ENCODE peak calls at places on chromosomes 4 and X, in ten cellular contexts. S, Q, X, Y, W, Z, E, U, T and B are unnamed samples.

GRCh38 chr4:85940131-85940530 is 419.7 kb downstream of the MAPK10 start:
- DNase-seq in Q (no peak), T (no peak), E (no peak), Z (no peak), W (no peak), U (no peak), Y (no peak), X (no peak), S (no peak), B (no peak)

GRCh38 chr4:4402966-4403365 is 16.1 kb downstream of the NSG1 start:
- DNase-seq in U (no peak), Y (no peak), X (no peak), T (peak), S (no peak), W (no peak), Z (no peak), E (no peak), Q (no peak), B (no peak)

GRCh38 chr4:73869130-73870055 is at the start of gene CXCL1:
- DNase-seq in X (no peak), S (no peak), U (peak), Z (peak), W (peak), Q (no peak), T (no peak), Y (no peak), E (no peak), B (no peak)

GRCh38 chr4:185019451-185020292 is 1.4 kb downstream of the HELT start:
- DNase-seq in U (peak), E (no peak), Q (no peak), X (no peak), S (no peak), W (no peak), Z (no peak), Y (no peak), T (no peak), B (no peak)

GRCh38 chrX:139518475-139518874 is 12.1 kb upstream of the F9 start:
- DNase-seq in Z (no peak), S (no peak), U (no peak), Y (no peak), T (no peak), X (no peak), W (no peak), E (no peak), Q (no peak), B (no peak)

GRCh38 chr4:137390141-137390540 is 142.2 kb downstream of the PCDH18 start:
- DNase-seq in X (no peak), T (no peak), Q (no peak), Y (no peak), W (no peak), U (no peak), S (no peak), E (no peak), Z (peak), B (no peak)

GRCh38 chr4:38957947-38958346 is 74.3 kb downstream of the TMEM156 start:
- DNase-seq in U (no peak), X (no peak), E (no peak), Y (no peak), T (no peak), Q (no peak), Z (no peak), W (no peak), S (no peak), B (no peak)

GRCh38 chr4:186684889-186685309 is 38.8 kb downstream of the FAT1 start:
- DNase-seq in S (no peak), T (no peak), Y (no peak), Z (no peak), U (peak), E (no peak), X (no peak), W (no peak), Q (no peak), B (no peak)

GRCh38 chr4:115370012-115370411 is 256.6 kb upstream of the NDST4 start:
- DNase-seq in W (no peak), Q (no peak), X (no peak), Z (no peak), U (no peak), Y (no peak), E (no peak), T (no peak), S (no peak), B (peak)

GRCh38 chr4:24394041-24394440 is 190.3 kb downstream of the DHX15 start:
- DNase-seq in X (no peak), S (no peak), T (peak), U (no peak), W (no peak), Y (no peak), Q (no peak), Z (peak), E (no peak), B (no peak)

GRCh38 chr4:40702800-40703151 is 47.0 kb upstream of the NSUN7 start:
- DNase-seq in S (peak), W (no peak), E (no peak), X (no peak), Y (no peak), Z (no peak), U (no peak), Q (no peak), T (no peak), B (no peak)

GRCh38 chr4:82509029-82509428 is 52.8 kb downstream of the TMEM150C start:
- DNase-seq in E (no peak), X (no peak), Y (no peak), T (peak), U (no peak), W (no peak), Q (no peak), Z (no peak), S (no peak), B (no peak)

GRCh38 chr4:7909966-7910720 is 29.5 kb downstream of the AFAP1 start:
- DNase-seq in E (no peak), W (peak), Z (peak), Q (no peak), U (no peak), S (no peak), X (no peak), Y (no peak), T (peak), B (no peak)

GRCh38 chr4:145781306-145781705 is 101.4 kb downstream of the C4orf51 start:
- DNase-seq in X (no peak), U (no peak), S (no peak), E (no peak), Z (no peak), Q (no peak), T (no peak), W (no peak), Y (no peak), B (no peak)

GRCh38 chr4:101211146-101211553 is 136.2 kb downstream of the PPP3CA start:
- DNase-seq in X (no peak), Q (no peak), Z (peak), U (no peak), S (no peak), W (no peak), T (no peak), E (no peak), Y (no peak), B (no peak)

GRCh38 chrX:13432376-13432775 is 112.5 kb upstream of the ATXN3L start:
- DNase-seq in T (peak), S (no peak), Y (no peak), W (peak), Q (no peak), X (no peak), U (no peak), E (peak), Z (peak), B (peak)

GRCh38 chr4:72449705-72450104 is 119.3 kb downstream of the ADAMTS3 start:
- DNase-seq in S (no peak), Q (no peak), E (no peak), Z (peak), W (no peak), T (peak), Y (no peak), U (no peak), X (no peak), B (no peak)

GRCh38 chr4:15963001-15963451 is at the start of gene FGFBP2:
- DNase-seq in W (peak), S (peak), U (peak), T (peak), E (peak), Q (no peak), Z (peak), Y (peak), X (peak), B (peak)

GRCh38 chr4:2062808-2063524 is 3.8 kb downstream of the NAT8L start:
- DNase-seq in U (no peak), Q (no peak), W (peak), Z (no peak), X (no peak), S (no peak), E (no peak), Y (no peak), T (no peak), B (no peak)

GRCh38 chr4:40305329-40306193 is 29.6 kb upstream of the CHRNA9 start:
- DNase-seq in E (no peak), Y (peak), U (no peak), S (peak), W (no peak), Q (no peak), Z (no peak), X (no peak), T (no peak), B (no peak)

GRCh38 chr4:108172780-108173598 is 4.3 kb upstream of the LEF1 start:
- DNase-seq in X (peak), T (peak), Q (peak), S (peak), Z (peak), Y (peak), W (peak), U (peak), E (no peak), B (peak)

GRCh38 chrX:85243155-85243554 is 424 bp downstream of the SATL1 start:
- DNase-seq in Y (no peak), W (no peak), S (no peak), U (no peak), E (no peak), T (no peak), Q (no peak), X (no peak), Z (no peak), B (no peak)

GRCh38 chrX:12309040-12309732 is 170.9 kb downstream of the FRMPD4 start:
- DNase-seq in W (no peak), Y (no peak), Q (no peak), Z (no peak), X (no peak), S (no peak), T (no peak), U (no peak), E (no peak), B (no peak)